ENCODE peak calls at places on chromosome 3, in four cellular contexts. One of them, this sample, is unnamed.
A peak's percentile ranks its signal among the peaks of the same experiment; 100 is the strongest.

GRCh38 chr3:134364936-134365765 is 9.1 kb downstream of the AMOTL2 start:
- DNase-seq in RPMI7951: peak; percentile 69
- DNase-seq in epithelial cell of proximal tubule: no peak
- DNase-seq in T follicular helper cell: no peak
- DNase-seq in this sample: no peak

GRCh38 chr3:119352235-119352634 is 58.1 kb downstream of the ARHGAP31 start:
- DNase-seq in RPMI7951: no peak
- DNase-seq in epithelial cell of proximal tubule: no peak
- DNase-seq in T follicular helper cell: peak; percentile 4
- DNase-seq in this sample: no peak

GRCh38 chr3:163196815-163197214 is 1700.2 kb downstream of the OTOL1 start:
- DNase-seq in RPMI7951: no peak
- DNase-seq in epithelial cell of proximal tubule: no peak
- DNase-seq in T follicular helper cell: no peak
- DNase-seq in this sample: no peak

GRCh38 chr3:71101581-71101980 is 481.9 kb downstream of the FOXP1 start:
- DNase-seq in RPMI7951: no peak
- DNase-seq in epithelial cell of proximal tubule: no peak
- DNase-seq in T follicular helper cell: no peak
- DNase-seq in this sample: no peak

GRCh38 chr3:111667621-111668239 is 72.6 kb upstream of the ZBED2 start:
- DNase-seq in RPMI7951: peak; percentile 83
- DNase-seq in epithelial cell of proximal tubule: no peak
- DNase-seq in T follicular helper cell: peak; percentile 67
- DNase-seq in this sample: peak; percentile 39

GRCh38 chr3:18047052-18047451 is 304.6 kb upstream of the TBC1D5 start:
- DNase-seq in RPMI7951: peak; percentile 67
- DNase-seq in epithelial cell of proximal tubule: no peak
- DNase-seq in T follicular helper cell: no peak
- DNase-seq in this sample: no peak

GRCh38 chr3:195558602-195559001 is 15.5 kb upstream of the PPP1R2 start:
- DNase-seq in RPMI7951: peak; percentile 26
- DNase-seq in epithelial cell of proximal tubule: no peak
- DNase-seq in T follicular helper cell: no peak
- DNase-seq in this sample: no peak

GRCh38 chr3:191246628-191247027 is 47.6 kb downstream of the OSTN start:
- DNase-seq in RPMI7951: peak; percentile 93
- DNase-seq in epithelial cell of proximal tubule: no peak
- DNase-seq in T follicular helper cell: no peak
- DNase-seq in this sample: no peak

GRCh38 chr3:158727499-158728377 is 4.5 kb downstream of the RARRES1 start:
- DNase-seq in RPMI7951: peak; percentile 75
- DNase-seq in epithelial cell of proximal tubule: no peak
- DNase-seq in T follicular helper cell: peak; percentile 25
- DNase-seq in this sample: peak; percentile 36

GRCh38 chr3:27423463-27423862 is 54.3 kb upstream of the NEK10 start:
- DNase-seq in RPMI7951: peak; percentile 36
- DNase-seq in epithelial cell of proximal tubule: no peak
- DNase-seq in T follicular helper cell: no peak
- DNase-seq in this sample: no peak

GRCh38 chr3:103047640-103048370 is 613.0 kb downstream of the ZPLD1 start:
- DNase-seq in RPMI7951: no peak
- DNase-seq in epithelial cell of proximal tubule: no peak
- DNase-seq in T follicular helper cell: no peak
- DNase-seq in this sample: no peak

GRCh38 chr3:8532251-8532831 is 30.7 kb downstream of the LMCD1 start:
- DNase-seq in RPMI7951: peak; percentile 43
- DNase-seq in epithelial cell of proximal tubule: no peak
- DNase-seq in T follicular helper cell: no peak
- DNase-seq in this sample: no peak

GRCh38 chr3:99862208-99862607 is 44.5 kb downstream of the CMSS1 start:
- DNase-seq in RPMI7951: peak; percentile 64
- DNase-seq in epithelial cell of proximal tubule: peak; percentile 47
- DNase-seq in T follicular helper cell: no peak
- DNase-seq in this sample: no peak

GRCh38 chr3:149004622-149005021 is 13.3 kb downstream of the GYG1 start:
- DNase-seq in RPMI7951: no peak
- DNase-seq in epithelial cell of proximal tubule: peak; percentile 92
- DNase-seq in T follicular helper cell: no peak
- DNase-seq in this sample: no peak

GRCh38 chr3:184380210-184380626 is 364 bp downstream of the CHRD start:
- DNase-seq in RPMI7951: peak; percentile 19
- DNase-seq in epithelial cell of proximal tubule: no peak
- DNase-seq in T follicular helper cell: no peak
- DNase-seq in this sample: no peak

GRCh38 chr3:148023994-148024393 is 614.8 kb downstream of the ZIC1 start:
- DNase-seq in RPMI7951: peak; percentile 62
- DNase-seq in epithelial cell of proximal tubule: no peak
- DNase-seq in T follicular helper cell: no peak
- DNase-seq in this sample: no peak

GRCh38 chr3:122013448-122013925 is 8.6 kb downstream of the ILDR1 start:
- DNase-seq in RPMI7951: no peak
- DNase-seq in epithelial cell of proximal tubule: no peak
- DNase-seq in T follicular helper cell: no peak
- DNase-seq in this sample: no peak

GRCh38 chr3:128167973-128168674 is 14.8 kb downstream of the EEFSEC start:
- DNase-seq in RPMI7951: no peak
- DNase-seq in epithelial cell of proximal tubule: no peak
- DNase-seq in T follicular helper cell: no peak
- DNase-seq in this sample: no peak

GRCh38 chr3:113485161-113485609 is 29.8 kb downstream of the SPICE1 start:
- DNase-seq in RPMI7951: no peak
- DNase-seq in epithelial cell of proximal tubule: no peak
- DNase-seq in T follicular helper cell: no peak
- DNase-seq in this sample: no peak

GRCh38 chr3:44065311-44065710 is 176.4 kb upstream of the TOPAZ1 start:
- DNase-seq in RPMI7951: peak; percentile 73
- DNase-seq in epithelial cell of proximal tubule: peak; percentile 89
- DNase-seq in T follicular helper cell: no peak
- DNase-seq in this sample: no peak

GRCh38 chr3:52333869-52334557 is 17.9 kb downstream of the DNAH1 start:
- DNase-seq in RPMI7951: no peak
- DNase-seq in epithelial cell of proximal tubule: no peak
- DNase-seq in T follicular helper cell: no peak
- DNase-seq in this sample: no peak

This sample was measured in T-helper 1 cell.